ENCODE peak calls at places on chromosomes 12 and 14, in five cellular contexts. One of them, this sample, is unnamed.

GRCh38 chr12:51687142-51687935 is 96.3 kb downstream of the SCN8A start:
- DNase-seq in neuronal stem cell: no peak
- DNase-seq in mesenchymal stem cell: no peak
- DNase-seq in IMR-90: peak; percentile 59
- DNase-seq in H1: no peak
- DNase-seq in this sample: no peak

GRCh38 chr12:132386926-132387497 is 57.6 kb upstream of the GALNT9 start:
- DNase-seq in H1: no peak
- DNase-seq in mesenchymal stem cell: no peak
- DNase-seq in neuronal stem cell: no peak
- DNase-seq in IMR-90: no peak
- DNase-seq in this sample: no peak

GRCh38 chr12:121769831-121770301 is 23.6 kb downstream of the RHOF start:
- DNase-seq in neuronal stem cell: no peak
- DNase-seq in IMR-90: no peak
- DNase-seq in H1: no peak
- DNase-seq in mesenchymal stem cell: no peak
- DNase-seq in this sample: no peak

GRCh38 chr14:100417466-100417865 is 94.3 kb downstream of the SLC25A47 start:
- DNase-seq in IMR-90: peak; percentile 97
- DNase-seq in mesenchymal stem cell: peak; percentile 95
- DNase-seq in neuronal stem cell: peak; percentile 67
- DNase-seq in H1: peak; percentile 58
- DNase-seq in this sample: peak; percentile 89

GRCh38 chr14:103537175-103537990 is 8.4 kb downstream of the TRMT61A start:
- DNase-seq in IMR-90: peak; percentile 55
- DNase-seq in neuronal stem cell: no peak
- DNase-seq in mesenchymal stem cell: peak; percentile 23
- DNase-seq in H1: no peak
- DNase-seq in this sample: no peak

GRCh38 chr14:55097894-55098560 is 31.0 kb upstream of the LGALS3 start:
- DNase-seq in IMR-90: no peak
- DNase-seq in H1: no peak
- DNase-seq in neuronal stem cell: no peak
- DNase-seq in mesenchymal stem cell: no peak
- DNase-seq in this sample: no peak

GRCh38 chr12:51814311-51815088 is 34.0 kb downstream of the FIGNL2 start:
- DNase-seq in neuronal stem cell: peak; percentile 70
- DNase-seq in H1: no peak
- DNase-seq in mesenchymal stem cell: peak; percentile 72
- DNase-seq in IMR-90: peak; percentile 66
- DNase-seq in this sample: peak; percentile 86

GRCh38 chr12:8593246-8593645 is 19.4 kb downstream of the AICDA start:
- DNase-seq in mesenchymal stem cell: no peak
- DNase-seq in neuronal stem cell: no peak
- DNase-seq in IMR-90: no peak
- DNase-seq in H1: no peak
- DNase-seq in this sample: no peak

GRCh38 chr12:72057330-72057911 is 118.8 kb downstream of the TPH2 start:
- DNase-seq in H1: no peak
- DNase-seq in neuronal stem cell: no peak
- DNase-seq in mesenchymal stem cell: no peak
- DNase-seq in IMR-90: no peak
- DNase-seq in this sample: no peak

GRCh38 chr12:13211859-13212664 is 15.5 kb downstream of the EMP1 start:
- DNase-seq in mesenchymal stem cell: peak; percentile 83
- DNase-seq in H1: no peak
- DNase-seq in neuronal stem cell: peak; percentile 65
- DNase-seq in IMR-90: peak; percentile 71
- DNase-seq in this sample: peak; percentile 71

GRCh38 chr14:59425322-59425945 is 39.7 kb downstream of the GPR135 start:
- DNase-seq in H1: no peak
- DNase-seq in neuronal stem cell: no peak
- DNase-seq in IMR-90: peak; percentile 57
- DNase-seq in mesenchymal stem cell: peak; percentile 47
- DNase-seq in this sample: peak; percentile 30

GRCh38 chr12:5070090-5070489 is 26.4 kb downstream of the KCNA5 start:
- DNase-seq in mesenchymal stem cell: no peak
- DNase-seq in neuronal stem cell: no peak
- DNase-seq in IMR-90: no peak
- DNase-seq in H1: no peak
- DNase-seq in this sample: no peak

GRCh38 chr14:85878874-85879273 is 348.9 kb downstream of the FLRT2 start:
- DNase-seq in H1: no peak
- DNase-seq in IMR-90: no peak
- DNase-seq in neuronal stem cell: no peak
- DNase-seq in mesenchymal stem cell: no peak
- DNase-seq in this sample: no peak

GRCh38 chr12:101924647-101925046 is 47.3 kb downstream of the DRAM1 start:
- DNase-seq in neuronal stem cell: no peak
- DNase-seq in IMR-90: peak; percentile 46
- DNase-seq in mesenchymal stem cell: peak; percentile 43
- DNase-seq in H1: no peak
- DNase-seq in this sample: no peak

GRCh38 chr14:65881642-65882041 is 469.1 kb downstream of the FUT8 start:
- DNase-seq in H1: no peak
- DNase-seq in mesenchymal stem cell: no peak
- DNase-seq in neuronal stem cell: no peak
- DNase-seq in IMR-90: no peak
- DNase-seq in this sample: no peak

GRCh38 chr14:23633160-23633701 is 2.9 kb upstream of the DHRS2 start:
- DNase-seq in H1: no peak
- DNase-seq in IMR-90: no peak
- DNase-seq in neuronal stem cell: no peak
- DNase-seq in mesenchymal stem cell: peak; percentile 5
- DNase-seq in this sample: peak; percentile 52

GRCh38 chr14:89425931-89426330 is 8.9 kb upstream of the FOXN3 start:
- DNase-seq in mesenchymal stem cell: peak; percentile 93
- DNase-seq in IMR-90: peak; percentile 99
- DNase-seq in H1: no peak
- DNase-seq in neuronal stem cell: no peak
- DNase-seq in this sample: no peak

GRCh38 chr12:96228566-96229248 is 34.5 kb downstream of the ELK3 start:
- DNase-seq in neuronal stem cell: no peak
- DNase-seq in H1: no peak
- DNase-seq in mesenchymal stem cell: no peak
- DNase-seq in IMR-90: no peak
- DNase-seq in this sample: no peak

GRCh38 chr14:20608383-20609095 is 17.4 kb upstream of the RNASE12 start:
- DNase-seq in mesenchymal stem cell: no peak
- DNase-seq in neuronal stem cell: no peak
- DNase-seq in IMR-90: no peak
- DNase-seq in H1: no peak
- DNase-seq in this sample: no peak

GRCh38 chr12:89731614-89732013 is 23.0 kb upstream of the ATP2B1 start:
- DNase-seq in H1: no peak
- DNase-seq in mesenchymal stem cell: peak; percentile 81
- DNase-seq in neuronal stem cell: no peak
- DNase-seq in IMR-90: peak; percentile 82
- DNase-seq in this sample: no peak

GRCh38 chr12:19683178-19683927 is 244.1 kb downstream of the AEBP2 start:
- DNase-seq in IMR-90: peak; percentile 73
- DNase-seq in neuronal stem cell: no peak
- DNase-seq in mesenchymal stem cell: peak; percentile 82
- DNase-seq in H1: no peak
- DNase-seq in this sample: no peak

GRCh38 chr12:48977290-48978281 is 536 bp upstream of the WNT1 start:
- DNase-seq in mesenchymal stem cell: peak; percentile 62
- DNase-seq in H1: no peak
- DNase-seq in IMR-90: peak; percentile 80
- DNase-seq in neuronal stem cell: no peak
- DNase-seq in this sample: peak; percentile 80

GRCh38 chr12:131736807-131737484 is 26.1 kb downstream of the SFSWAP start:
- DNase-seq in IMR-90: peak; percentile 70
- DNase-seq in neuronal stem cell: no peak
- DNase-seq in mesenchymal stem cell: peak; percentile 36
- DNase-seq in H1: peak; percentile 61
- DNase-seq in this sample: peak; percentile 78

GRCh38 chr12:93571360-93571853 is 1.1 kb upstream of the SOCS2 start:
- DNase-seq in mesenchymal stem cell: peak; percentile 59
- DNase-seq in neuronal stem cell: peak; percentile 65
- DNase-seq in H1: no peak
- DNase-seq in IMR-90: peak; percentile 55
- DNase-seq in this sample: peak; percentile 94

GRCh38 chr12:24739094-24739779 is 209.7 kb downstream of the BCAT1 start:
- DNase-seq in IMR-90: no peak
- DNase-seq in neuronal stem cell: no peak
- DNase-seq in H1: no peak
- DNase-seq in mesenchymal stem cell: no peak
- DNase-seq in this sample: no peak

GRCh38 chr12:70584332-70584731 is 52.9 kb downstream of the PTPRB start:
- DNase-seq in H1: no peak
- DNase-seq in neuronal stem cell: no peak
- DNase-seq in mesenchymal stem cell: no peak
- DNase-seq in IMR-90: no peak
- DNase-seq in this sample: no peak
- H2BK5ac ChIP-seq in H1: no peak overlapping the region
- H2BK5ac ChIP-seq in neuronal stem cell: no peak overlapping the region
- H2BK5ac ChIP-seq in mesenchymal stem cell: no peak overlapping the region
- H2BK5ac ChIP-seq in IMR-90: no peak overlapping the region
- H2BK5ac ChIP-seq in this sample: no peak overlapping the region

GRCh38 chr12:11805680-11806079 is 156.2 kb downstream of the ETV6 start:
- DNase-seq in neuronal stem cell: no peak
- DNase-seq in mesenchymal stem cell: no peak
- DNase-seq in H1: no peak
- DNase-seq in IMR-90: no peak
- DNase-seq in this sample: no peak
- H2AFZ ChIP-seq in neuronal stem cell: no peak overlapping the region
- H2AFZ ChIP-seq in mesenchymal stem cell: no peak overlapping the region
- H2AFZ ChIP-seq in H1: no peak overlapping the region
- H2AFZ ChIP-seq in IMR-90: no peak overlapping the region
- H2AFZ ChIP-seq in this sample: no peak overlapping the region

DNA sequence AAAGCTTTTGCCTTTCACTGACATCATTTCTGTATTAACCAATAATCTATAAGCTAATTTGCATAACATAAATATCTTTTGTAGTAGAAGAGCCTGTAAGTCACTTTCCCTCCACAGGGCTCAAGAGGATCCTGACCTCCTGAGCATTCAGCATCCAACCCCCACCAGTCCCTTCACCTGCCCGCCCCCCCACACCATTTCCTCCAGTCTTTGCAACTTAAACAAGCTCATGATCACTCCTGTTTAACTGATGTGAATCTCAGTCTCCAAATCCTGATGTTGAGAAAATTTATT is 12.0 kb upstream of the CRY1 start:
- DNase-seq in H1: no peak
- DNase-seq in mesenchymal stem cell: no peak
- DNase-seq in neuronal stem cell: no peak
- DNase-seq in IMR-90: no peak
- DNase-seq in this sample: no peak
- H2BK5ac ChIP-seq in H1: no peak overlapping the region
- H2BK5ac ChIP-seq in mesenchymal stem cell: no peak overlapping the region
- H2BK5ac ChIP-seq in neuronal stem cell: no peak overlapping the region
- H2BK5ac ChIP-seq in IMR-90: no peak overlapping the region
- H2BK5ac ChIP-seq in this sample: no peak overlapping the region

DNA sequence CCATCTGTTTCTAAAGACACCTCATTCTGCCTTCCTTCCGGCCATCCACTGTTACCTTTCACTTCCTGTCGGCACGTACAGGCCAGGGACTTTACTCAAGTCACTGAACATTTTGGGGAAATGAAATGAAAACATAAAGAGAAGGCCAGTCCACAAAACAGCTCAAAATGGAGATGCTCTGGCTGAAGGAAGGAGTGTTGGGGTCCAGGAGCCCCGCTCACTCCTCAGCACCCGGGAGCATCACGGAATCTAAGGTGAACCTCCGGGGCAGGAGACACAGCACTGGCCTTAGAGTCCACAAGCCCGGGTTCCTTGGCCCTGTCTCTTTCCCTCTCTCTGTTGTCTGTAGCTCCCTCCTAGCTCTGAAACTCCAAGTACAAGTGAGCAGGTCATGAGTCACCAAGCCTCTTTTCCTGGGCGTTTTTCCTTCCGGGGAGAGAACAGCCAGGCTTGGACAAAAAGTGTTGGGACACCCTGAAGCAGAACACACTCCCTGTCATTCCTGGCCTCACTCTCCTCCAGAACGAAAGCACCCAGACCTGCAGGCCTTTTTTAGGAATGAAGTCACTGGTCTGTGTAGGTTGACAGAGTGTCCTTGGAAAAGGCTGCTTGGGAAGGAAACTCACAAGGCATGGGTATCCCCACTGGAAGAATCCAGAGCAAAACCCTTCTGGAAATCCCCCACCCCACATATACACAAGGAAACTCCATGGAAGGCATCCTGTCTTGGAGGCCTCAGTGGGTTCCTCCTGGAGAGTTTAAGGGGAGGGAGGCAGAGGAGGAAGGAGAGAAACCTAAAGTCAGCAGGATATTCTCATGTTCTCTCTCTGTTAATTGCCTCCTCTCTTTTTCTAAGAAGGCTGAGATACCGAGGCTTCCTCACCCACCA is 245.3 kb downstream of the ZFP36L1 start:
- DNase-seq in neuronal stem cell: no peak
- DNase-seq in mesenchymal stem cell: peak; percentile 98
- DNase-seq in H1: no peak
- DNase-seq in IMR-90: peak; percentile 93
- DNase-seq in this sample: no peak
- H2AFZ ChIP-seq in neuronal stem cell: peak overlapping the region; percentile 2
- H2AFZ ChIP-seq in mesenchymal stem cell: no peak overlapping the region
- H2AFZ ChIP-seq in H1: no peak overlapping the region
- H2AFZ ChIP-seq in IMR-90: peak overlapping the region; percentile 83
- H2AFZ ChIP-seq in this sample: no peak overlapping the region

DNA sequence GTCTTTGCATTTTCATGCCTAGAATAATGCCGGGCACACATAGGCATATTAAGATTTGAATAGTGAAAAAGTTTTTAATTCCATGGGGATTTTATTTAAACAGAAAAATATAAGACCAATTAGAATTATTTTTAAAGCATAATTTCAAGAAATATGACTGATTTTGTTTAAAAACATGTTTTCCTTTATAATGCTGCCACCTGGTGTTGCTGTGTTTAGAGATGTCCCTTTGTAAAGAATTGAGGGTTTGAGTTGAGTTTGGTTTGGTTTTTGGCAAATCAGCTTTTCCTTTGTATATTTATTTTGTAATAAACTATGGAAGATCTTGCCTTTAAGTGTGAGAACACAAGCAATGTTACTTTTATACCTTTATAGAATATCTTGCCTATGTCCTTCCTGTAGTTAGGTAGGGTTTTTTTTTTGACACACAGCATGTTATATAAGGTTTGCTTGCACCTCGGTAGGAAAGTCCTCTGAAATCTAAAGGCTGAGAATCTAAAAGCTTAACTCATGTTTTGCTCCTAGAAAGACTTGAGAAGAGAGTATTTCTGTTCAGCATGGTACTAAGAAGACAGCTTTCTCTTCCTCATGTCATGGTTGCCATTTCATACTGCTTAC is 31.4 kb upstream of the SNAPC1 start:
- DNase-seq in IMR-90: no peak
- DNase-seq in mesenchymal stem cell: no peak
- DNase-seq in neuronal stem cell: no peak
- DNase-seq in H1: no peak
- DNase-seq in this sample: no peak
- H2BK5ac ChIP-seq in IMR-90: peak overlapping the region; percentile 60
- H2BK5ac ChIP-seq in mesenchymal stem cell: no peak overlapping the region
- H2BK5ac ChIP-seq in neuronal stem cell: no peak overlapping the region
- H2BK5ac ChIP-seq in H1: no peak overlapping the region
- H2BK5ac ChIP-seq in this sample: no peak overlapping the region

This sample was measured in H9.